ENCODE peak calls at places on chromosome 18, in seven cellular contexts. Y, V, E, S, X, B and W are unnamed samples.

GRCh38 chr18:70047931-70048603 is 100.4 kb upstream of the CD226 start:
- DNase-seq in E (no peak), B (no peak), X (no peak), S (no peak), Y (no peak), V (no peak), W (no peak)

GRCh38 chr18:75208055-75208835 is 694 bp downstream of the PTGR3 start:
- DNase-seq in E (no peak), B (peak), S (peak), V (peak), X (peak), Y (no peak), W (peak)

GRCh38 chr18:8264861-8265411 is 344.3 kb upstream of the RAB12 start:
- DNase-seq in S (no peak), V (no peak), E (no peak), B (no peak), Y (no peak), X (no peak), W (no peak)

GRCh38 chr18:45839415-45840395 is 14.2 kb downstream of the SIGLEC15 start:
- DNase-seq in Y (peak), S (peak), E (no peak), V (peak), B (no peak), X (peak), W (no peak)

GRCh38 chr18:525066-525797 is 24.7 kb upstream of the COLEC12 start:
- DNase-seq in E (no peak), V (no peak), Y (no peak), X (no peak), B (no peak), S (no peak), W (no peak)

GRCh38 chr18:34965108-34965507 is 76.1 kb upstream of the MAPRE2 start:
- DNase-seq in S (no peak), E (no peak), B (no peak), Y (no peak), X (no peak), V (peak), W (no peak)

GRCh38 chr18:35155403-35156117 is 85.3 kb upstream of the ZNF397 start:
- DNase-seq in S (no peak), B (no peak), V (no peak), E (no peak), X (no peak), Y (peak), W (no peak)

GRCh38 chr18:79454034-79454735 is 58.5 kb downstream of the NFATC1 start:
- DNase-seq in B (no peak), Y (no peak), V (no peak), E (no peak), S (no peak), X (no peak), W (no peak)

GRCh38 chr18:78979682-78980278 is at the start of gene SALL3:
- DNase-seq in V (no peak), S (no peak), B (no peak), E (no peak), X (peak), Y (peak), W (peak)

GRCh38 chr18:59308201-59309014 is 10.0 kb downstream of the CPLX4 start:
- DNase-seq in S (peak), E (peak), Y (peak), X (peak), V (peak), B (peak), W (peak)

GRCh38 chr18:10015288-10015701 is 101.5 kb downstream of the VAPA start:
- DNase-seq in X (no peak), E (no peak), V (no peak), S (no peak), Y (no peak), B (no peak), W (no peak)

GRCh38 chr18:57301573-57302230 is 50.7 kb upstream of the ST8SIA3 start:
- DNase-seq in B (no peak), X (peak), Y (peak), E (no peak), S (no peak), V (no peak), W (no peak)

GRCh38 chr18:57437782-57438668 is 2.9 kb downstream of the ONECUT2 start:
- DNase-seq in Y (peak), B (peak), S (peak), V (peak), E (peak), X (peak), W (peak)

GRCh38 chr18:10378688-10379465 is 75.6 kb upstream of the APCDD1 start:
- DNase-seq in B (no peak), E (no peak), Y (no peak), S (no peak), V (no peak), X (no peak), W (no peak)

GRCh38 chr18:35862115-35862640 is 110.3 kb upstream of the RMP24 start:
- DNase-seq in V (no peak), S (no peak), E (no peak), X (no peak), B (no peak), Y (no peak), W (no peak)

GRCh38 chr18:46435031-46435430 is 222.0 kb downstream of the LOXHD1 start:
- DNase-seq in V (no peak), S (no peak), Y (no peak), B (no peak), E (no peak), X (no peak), W (no peak)

GRCh38 chr18:77209587-77209986 is 40.1 kb upstream of the GALR1 start:
- DNase-seq in B (no peak), Y (no peak), V (no peak), E (no peak), S (no peak), X (no peak), W (no peak)

GRCh38 chr18:13369756-13370510 is 151.4 kb downstream of the LDLRAD4 start:
- DNase-seq in X (no peak), E (no peak), V (no peak), S (peak), Y (no peak), B (no peak), W (no peak)

GRCh38 chr18:13261658-13262357 is 43.2 kb downstream of the LDLRAD4 start:
- DNase-seq in Y (no peak), E (no peak), B (no peak), S (no peak), X (no peak), V (no peak), W (no peak)

GRCh38 chr18:79923896-79924585 is 27.4 kb downstream of the SLC66A2 start:
- DNase-seq in Y (no peak), E (no peak), B (peak), V (no peak), S (no peak), X (no peak), W (no peak)

GRCh38 chr18:62027914-62028520 is 135.2 kb upstream of the RNF152 start:
- DNase-seq in S (no peak), X (no peak), B (no peak), V (no peak), Y (no peak), E (no peak), W (no peak)

GRCh38 chr18:48832961-48833700 is 117.6 kb downstream of the SMAD7 start:
- DNase-seq in E (no peak), V (peak), B (peak), Y (no peak), X (peak), S (peak), W (no peak)

GRCh38 chr18:35326695-35327387 is 17.4 kb downstream of the ZNF24 start:
- DNase-seq in E (no peak), X (no peak), S (no peak), B (no peak), V (no peak), Y (no peak), W (no peak)

GRCh38 chr18:76764296-76764901 is 58.0 kb upstream of the ZNF236 start:
- DNase-seq in B (no peak), V (peak), S (no peak), X (no peak), E (no peak), Y (no peak), W (no peak)

GRCh38 chr18:50190236-50190635 is 4.7 kb downstream of the MYO5B start:
- DNase-seq in E (no peak), X (no peak), Y (no peak), S (peak), V (no peak), B (no peak), W (no peak)

GRCh38 chr18:8174758-8175157 is 434.5 kb upstream of the RAB12 start:
- DNase-seq in B (no peak), V (no peak), E (no peak), S (no peak), Y (no peak), X (no peak), W (no peak)

GRCh38 chr18:10140461-10140911 is 226.7 kb downstream of the VAPA start:
- DNase-seq in X (no peak), S (no peak), Y (peak), E (no peak), B (no peak), V (no peak), W (no peak)

GRCh38 chr18:22488554-22488953 is 70.8 kb upstream of the CTAGE1 start:
- DNase-seq in S (no peak), V (no peak), X (no peak), E (no peak), Y (no peak), B (no peak), W (no peak)

GRCh38 chr18:59024829-59025228 is 114.9 kb upstream of the SEC11C start:
- DNase-seq in V (no peak), X (no peak), B (no peak), S (no peak), E (no peak), Y (no peak), W (no peak)